ENCODE peak calls at places on chromosomes 1 and 21, in five cellular contexts. M is EL; I is epithelial cell of prostate; G is stimulated activated naive B cell treated with anti-CD40 and anti-IgM and Interleukin-4, amounts not matched to agents 10 μg/mL and 1 μg/mL and 100 μg/mL, for 72 hours; A is activated gamma-delta T cell treated with Interleukin-2 at 50 U/mL for 16 hours. U is an unnamed sample.

GRCh38 chr1:63691672-63692425 is 82.0 kb upstream of the ROR1 start:
- DNase-seq in M (peak), G (peak), I (peak), A (no peak), U (peak)

GRCh38 chr21:35326677-35327076 is 277.6 kb upstream of the RUNX1 start:
- DNase-seq in G (no peak), A (no peak), M (no peak), I (no peak), U (no peak)

GRCh38 chr1:41981796-41982195 is 63.1 kb upstream of the HIVEP3 start:
- DNase-seq in G (no peak), I (no peak), A (no peak), M (no peak), U (peak)

GRCh38 chr1:89901957-89902669 is 81.3 kb downstream of the LRRC8D start:
- DNase-seq in M (no peak), G (no peak), I (no peak), A (no peak), U (no peak)

GRCh38 chr1:42830631-42831030 is 13.4 kb upstream of the SVBP start:
- DNase-seq in I (no peak), M (no peak), A (no peak), G (no peak), U (no peak)

GRCh38 chr1:18001725-18002124 is 105.9 kb upstream of the IGSF21 start:
- DNase-seq in G (no peak), I (no peak), M (no peak), A (no peak), U (no peak)

GRCh38 chr1:15603050-15603965 is 13.9 kb upstream of the DDI2 start:
- DNase-seq in M (peak), I (peak), A (peak), G (peak), U (peak)

GRCh38 chr1:75672528-75673393 is 51.7 kb upstream of the ACADM start:
- DNase-seq in G (no peak), I (peak), A (no peak), M (peak), U (peak)

GRCh38 chr1:183318433-183318832 is 99.7 kb downstream of the NMNAT2 start:
- DNase-seq in M (peak), G (no peak), A (no peak), I (peak), U (peak)

GRCh38 chr1:9048551-9048950 is 20.9 kb downstream of the SLC2A5 start:
- DNase-seq in I (no peak), M (no peak), A (no peak), G (no peak), U (no peak)

GRCh38 chr1:181482521-181483083 is 715 bp upstream of the CACNA1E start:
- DNase-seq in I (no peak), M (no peak), G (peak), A (no peak), U (no peak)

GRCh38 chr1:224338150-224338838 is 8.3 kb upstream of the NVL start:
- DNase-seq in G (no peak), I (no peak), A (no peak), M (no peak), U (peak)

GRCh38 chr1:184753608-184754478 is 815 bp downstream of the EDEM3 start:
- DNase-seq in A (peak), M (peak), G (no peak), I (no peak), U (peak)